ENCODE peak calls at places on chromosomes 16 and 17, in six cellular contexts. O is neuronal stem cell, I is IMR-90, S is trophoblast cell, B is H1, N is H9. V is an unnamed sample.
A peak's percentile ranks its signal among the peaks of the same experiment; 100 is the strongest.

GRCh38 chr17:72642720-72643119 is 449.8 kb downstream of the SLC39A11 start:
- DNase-seq in O (no peak), I (no peak), S (peak; percentile 44), B (no peak), N (no peak), V (no peak)

GRCh38 chr17:5883775-5884665 is 186.2 kb upstream of the WSCD1 start:
- DNase-seq in S (peak; percentile 57), N (peak; percentile 31), B (no peak), O (no peak), I (no peak), V (peak; percentile 36)

GRCh38 chr16:29809850-29810698 is 1.9 kb upstream of the PRRT2 start:
- DNase-seq in O (no peak), I (no peak), B (no peak), N (peak; percentile 49), S (no peak), V (peak; percentile 59)

GRCh38 chr16:7037491-7037890 is 295.2 kb upstream of the RBFOX1 start:
- DNase-seq in N (no peak), B (no peak), O (no peak), S (no peak), I (no peak), V (no peak)

GRCh38 chr16:85535352-85536072 is 77.6 kb upstream of the GSE1 start:
- DNase-seq in O (no peak), S (no peak), B (no peak), N (no peak), I (no peak), V (peak; percentile 37)

GRCh38 chr16:89026121-89026612 is 49.2 kb upstream of the CBFA2T3 start:
- DNase-seq in S (no peak), N (no peak), B (no peak), I (no peak), O (no peak), V (peak; percentile 24)

GRCh38 chr17:42287305-42288077 is 807 bp upstream of the STAT5A start:
- DNase-seq in O (no peak), S (no peak), B (no peak), I (no peak), N (peak; percentile 41), V (no peak)

GRCh38 chr17:50558955-50559614 is 1.4 kb upstream of the CACNA1G start:
- DNase-seq in I (no peak), O (no peak), S (no peak), N (peak; percentile 88), B (peak; percentile 82), V (no peak)

GRCh38 chr17:15291674-15292361 is 26.7 kb upstream of the PMP22 start:
- DNase-seq in B (no peak), S (no peak), O (no peak), N (no peak), I (peak; percentile 46), V (no peak)

GRCh38 chr17:28843810-28844137 is 1.2 kb upstream of the FAM222B start:
- DNase-seq in S (no peak), O (no peak), N (no peak), B (no peak), I (no peak), V (no peak)

GRCh38 chr17:28839221-28839620 is 3.4 kb downstream of the FAM222B start:
- DNase-seq in N (no peak), O (no peak), S (no peak), I (no peak), B (no peak), V (no peak)

GRCh38 chr17:28841901-28842281 is 699 bp downstream of the FAM222B start:
- DNase-seq in B (no peak), N (no peak), S (no peak), I (no peak), O (no peak), V (peak; percentile 20)

GRCh38 chr17:28846231-28846630 is 3.6 kb upstream of the FAM222B start:
- DNase-seq in S (peak; percentile 77), B (no peak), O (no peak), N (no peak), I (no peak), V (no peak)

DNA sequence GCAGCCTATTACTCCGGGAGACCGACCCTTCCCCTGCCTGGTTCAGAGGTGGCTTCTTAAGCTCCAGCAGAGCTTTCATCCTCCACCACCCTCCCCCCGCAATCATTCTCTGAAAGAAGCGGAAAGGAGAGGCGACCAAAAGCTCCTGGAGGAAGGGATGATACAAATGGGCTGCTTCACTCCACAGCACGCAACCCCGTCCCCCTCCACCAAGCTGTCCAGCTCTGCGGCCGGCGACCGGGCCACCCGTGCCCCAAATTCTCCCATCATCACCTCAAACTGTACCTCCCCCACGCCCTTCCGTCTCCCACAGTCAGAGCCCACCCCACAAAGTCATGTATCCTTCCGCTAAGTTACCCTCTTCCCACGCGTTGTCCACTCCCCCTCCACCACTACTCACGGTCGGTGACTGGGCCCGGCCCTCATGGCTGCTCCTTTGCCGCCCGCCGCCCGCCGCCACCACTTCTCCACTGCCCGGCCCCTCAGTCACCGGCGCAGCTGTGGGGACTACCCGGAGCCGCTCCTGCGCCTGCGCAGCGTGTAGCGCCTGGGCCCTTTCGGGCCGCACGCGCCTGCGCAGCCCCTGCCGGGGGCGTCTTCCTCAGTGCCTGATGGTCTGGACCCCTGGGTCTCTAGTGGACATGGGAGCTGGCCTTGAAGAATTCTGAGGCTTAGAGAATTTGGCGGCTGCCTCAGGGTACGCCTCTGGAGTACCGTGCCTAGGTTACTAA is at the start of gene FAM222B:
- DNase-seq in S (peak; percentile 89), N (peak; percentile 96), B (peak; percentile 92), O (peak; percentile 88), I (peak; percentile 76), V (peak; percentile 90)
- H4K8ac ChIP-seq in S (peak within 1 kb of the TSS; percentile 100), N (no peak within 1 kb of the TSS), B (peak within 1 kb of the TSS; percentile 28), O (peak within 1 kb of the TSS; percentile 65), I (peak within 1 kb of the TSS; percentile 100), V (peak within 1 kb of the TSS; percentile 99)

GRCh38 chr17:13646411-13646810 is 44.7 kb upstream of the HS3ST3A1 start:
- DNase-seq in I (peak; percentile 28), N (no peak), O (no peak), S (no peak), B (no peak), V (peak; percentile 35)

GRCh38 chr17:13642188-13642587 is 40.5 kb upstream of the HS3ST3A1 start:
- DNase-seq in I (no peak), N (no peak), O (no peak), B (no peak), S (no peak), V (peak; percentile 6)

GRCh38 chr17:13646969-13647368 is 45.2 kb upstream of the HS3ST3A1 start:
- DNase-seq in N (no peak), O (no peak), S (no peak), I (no peak), B (no peak), V (no peak)

GRCh38 chr17:13640559-13640958 is 38.8 kb upstream of the HS3ST3A1 start:
- DNase-seq in O (no peak), I (peak; percentile 20), S (no peak), N (no peak), B (no peak), V (no peak)

DNA sequence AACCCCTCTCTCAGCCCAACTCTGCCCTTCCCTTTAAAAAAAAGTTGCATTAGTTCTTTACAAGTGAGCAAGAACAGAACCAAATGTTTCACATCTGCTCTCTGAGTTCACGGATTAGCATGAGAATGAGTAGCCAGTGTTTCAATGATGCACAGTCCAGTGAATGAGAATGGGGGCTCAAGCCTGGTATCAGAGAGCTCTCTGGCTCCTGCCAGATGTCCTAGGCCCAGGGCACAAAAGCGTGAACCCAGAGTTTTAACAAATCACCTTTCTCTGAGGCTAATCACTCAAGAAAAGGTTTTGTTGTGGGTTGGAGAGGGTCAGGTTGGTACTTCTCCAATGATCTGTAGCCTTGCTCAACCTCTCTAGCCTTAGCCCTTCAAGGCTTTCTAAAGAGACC is 41.5 kb upstream of the HS3ST3A1 start:
- DNase-seq in N (peak; percentile 35), O (peak; percentile 76), S (no peak), B (no peak), I (no peak), V (no peak)
- H4K91ac ChIP-seq in N (no peak overlapping the region), O (no peak overlapping the region), S (no peak overlapping the region), B (no peak overlapping the region), I (no peak overlapping the region), V (no peak overlapping the region)

GRCh38 chr16:14628806-14629611 is 1.1 kb downstream of the PARN start:
- DNase-seq in S (no peak), N (no peak), B (no peak), O (no peak), I (no peak), V (no peak)
- H4K8ac ChIP-seq in S (no peak overlapping the region), N (no peak overlapping the region), B (peak overlapping the region; percentile 98), O (no peak overlapping the region), I (peak overlapping the region; percentile 92), V (no peak overlapping the region)

GRCh38 chr16:84358601-84359295 is 9.6 kb upstream of the ATP2C2 start:
- DNase-seq in B (no peak), I (no peak), S (no peak), N (no peak), O (no peak), V (no peak)
- H4K91ac ChIP-seq in B (no peak overlapping the region), I (no peak overlapping the region), S (peak overlapping the region; percentile 1), N (no peak overlapping the region), O (no peak overlapping the region), V (no peak overlapping the region)

GRCh38 chr16:4766875-4767628 is at the start of gene ZNF500:
- DNase-seq in N (peak; percentile 99), O (peak; percentile 96), S (peak; percentile 97), B (peak; percentile 100), I (peak; percentile 95), V (peak; percentile 96)

GRCh38 chr16:4769306-4769638 is 2.3 kb upstream of the ZNF500 start:
- DNase-seq in B (no peak), O (no peak), S (no peak), N (no peak), I (no peak), V (no peak)

GRCh38 chr16:4771646-4772045 is 4.7 kb upstream of the ZNF500 start:
- DNase-seq in N (no peak), O (no peak), I (no peak), S (no peak), B (no peak), V (no peak)

GRCh38 chr16:4767872-4768548 is 1.0 kb upstream of the ZNF500 start:
- DNase-seq in O (no peak), B (no peak), I (peak; percentile 13), S (peak; percentile 66), N (no peak), V (peak; percentile 68)

DNA sequence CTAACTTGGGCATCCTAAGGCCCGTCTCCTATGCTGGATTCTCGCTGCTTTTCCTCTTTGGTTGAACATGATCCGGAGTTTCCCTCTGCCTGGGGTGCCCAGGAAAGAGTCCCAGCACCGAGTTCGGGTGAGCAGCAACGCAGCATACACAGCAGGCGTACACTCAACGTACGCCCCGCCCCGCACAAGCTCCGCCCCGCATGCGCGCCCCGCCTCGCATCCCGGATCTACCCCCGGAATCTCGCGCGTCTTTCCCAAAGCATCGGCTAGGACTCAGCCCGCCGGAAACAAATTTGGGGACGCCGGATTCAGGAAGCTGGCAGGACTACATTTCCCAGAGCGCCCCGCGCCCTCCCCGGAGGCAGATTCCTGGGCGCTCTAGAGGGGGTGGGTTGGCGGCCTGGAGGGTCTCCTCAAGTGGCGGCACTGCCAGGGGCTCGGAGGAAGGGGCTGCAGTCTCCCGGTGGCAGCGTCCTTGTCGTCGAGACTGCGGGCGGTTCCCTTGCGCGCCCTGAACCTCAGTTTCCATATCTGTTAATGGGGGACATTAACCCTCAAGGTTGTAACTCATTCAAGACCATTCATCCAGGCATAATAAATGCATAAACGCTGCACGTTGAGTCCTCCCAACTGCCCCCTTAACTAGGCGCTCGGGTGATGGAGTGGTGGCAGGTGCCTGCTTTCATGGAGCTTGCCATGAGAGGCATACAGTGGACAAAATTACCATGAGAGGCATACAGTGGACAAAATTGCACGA is 1.8 kb upstream of the ZNF500 start:
- DNase-seq in I (peak; percentile 92), N (peak; percentile 98), O (peak; percentile 96), S (peak; percentile 92), B (peak; percentile 92), V (peak; percentile 95)
- H4K8ac ChIP-seq in I (peak overlapping the region; percentile 99), N (no peak overlapping the region), O (no peak overlapping the region), S (peak overlapping the region; percentile 94), B (no peak overlapping the region), V (peak overlapping the region; percentile 67)

V was measured in mesenchymal stem cell.